ENCODE peak calls at places on chromosomes 7 and 10, in eight cellular contexts. Z is esophagus squamous epithelium, W is fibroblast of pulmonary artery, K is epithelial cell of esophagus, S is uterus, H is GM12864, P is cardiac fibroblast, D is right lobe of liver. L is an unnamed sample.
A peak's percentile ranks its signal among the peaks of the same experiment; 100 is the strongest.

GRCh38 chr7:4663239-4663638 is 18.9 kb upstream of the FOXK1 start:
- DNase-seq in D (no peak), Z (no peak), W (no peak), H (no peak), S (no peak), K (no peak), P (no peak), L (no peak)

GRCh38 chr10:58937423-58937822 is 239.0 kb upstream of the PHYHIPL start:
- DNase-seq in K (no peak), Z (no peak), D (no peak), W (no peak), H (no peak), P (peak; percentile 35), S (no peak), L (no peak)

GRCh38 chr10:133336131-133337078 is at the start of gene CALY:
- DNase-seq in K (no peak), S (no peak), Z (no peak), H (no peak), W (no peak), P (no peak), D (no peak), L (peak; percentile 63)

GRCh38 chr10:116084166-116084565 is 188.8 kb downstream of the GFRA1 start:
- DNase-seq in W (no peak), P (no peak), Z (no peak), D (no peak), H (no peak), K (no peak), S (no peak), L (no peak)

GRCh38 chr7:22571776-22572175 is 71.8 kb upstream of the STEAP1B start:
- DNase-seq in D (no peak), W (no peak), P (no peak), Z (no peak), S (no peak), H (no peak), K (no peak), L (no peak)

GRCh38 chr10:124010563-124011131 is 82.8 kb downstream of the CHST15 start:
- DNase-seq in S (no peak), H (no peak), Z (no peak), P (no peak), D (no peak), K (peak; percentile 72), W (no peak), L (no peak)

GRCh38 chr10:49090696-49091338 is 24.5 kb downstream of the VSTM4 start:
- DNase-seq in W (no peak), D (no peak), H (no peak), Z (no peak), S (no peak), K (no peak), P (no peak), L (no peak)

GRCh38 chr10:70053896-70054641 is 1.4 kb downstream of the MACROH2A2 start:
- DNase-seq in W (peak; percentile 16), Z (no peak), H (no peak), K (peak; percentile 28), S (no peak), D (peak; percentile 55), P (peak; percentile 16), L (no peak)

GRCh38 chr7:72465521-72465920 is 53.4 kb upstream of the CALN1 start:
- DNase-seq in P (no peak), W (no peak), H (no peak), K (no peak), S (no peak), Z (no peak), D (no peak), L (no peak)

GRCh38 chr7:120436487-120437060 is 163.6 kb downstream of the KCND2 start:
- DNase-seq in S (no peak), D (no peak), K (no peak), P (no peak), H (no peak), Z (no peak), W (no peak), L (no peak)

GRCh38 chr7:149228831-149229471 is 10.5 kb upstream of the ZNF212 start:
- DNase-seq in Z (no peak), K (no peak), H (no peak), S (no peak), W (no peak), P (no peak), D (no peak), L (no peak)

GRCh38 chr10:49177391-49178355 is 10.5 kb downstream of the TMEM273 start:
- DNase-seq in S (peak; percentile 38), W (peak; percentile 78), Z (no peak), D (peak; percentile 53), K (peak; percentile 46), P (peak; percentile 65), H (peak; percentile 70), L (peak; percentile 87)

GRCh38 chr7:20408467-20408826 is 77.7 kb downstream of the ITGB8 start:
- DNase-seq in W (peak; percentile 80), H (no peak), D (no peak), P (peak; percentile 85), S (no peak), Z (no peak), K (peak; percentile 63), L (no peak)

GRCh38 chr10:22761569-22762220 is 47.3 kb upstream of the PIP4K2A start:
- DNase-seq in Z (no peak), P (no peak), W (no peak), H (no peak), S (no peak), K (no peak), D (no peak), L (no peak)

GRCh38 chr7:105136221-105136620 is 122.2 kb downstream of the KMT2E start:
- DNase-seq in K (no peak), W (no peak), D (no peak), H (no peak), S (no peak), P (no peak), Z (no peak), L (no peak)

GRCh38 chr10:113381906-113382562 is 170.8 kb upstream of the HABP2 start:
- DNase-seq in H (no peak), W (peak; percentile 79), P (peak; percentile 80), D (no peak), K (no peak), Z (no peak), S (peak; percentile 22), L (no peak)

GRCh38 chr10:100670828-100671479 is 74.4 kb upstream of the PAX2 start:
- DNase-seq in Z (no peak), P (peak; percentile 5), K (no peak), S (no peak), D (no peak), W (no peak), H (no peak), L (peak; percentile 87)

GRCh38 chr10:67098460-67098859 is 172.6 kb downstream of the LRRTM3 start:
- DNase-seq in K (no peak), D (no peak), S (no peak), H (no peak), P (no peak), Z (no peak), W (peak; percentile 37), L (no peak)

GRCh38 chr7:77288676-77289320 is 89.2 kb upstream of the FGL2 start:
- DNase-seq in K (peak; percentile 29), Z (no peak), D (no peak), P (no peak), W (no peak), H (no peak), S (no peak), L (no peak)

GRCh38 chr7:77284633-77285032 is 85.0 kb upstream of the FGL2 start:
- DNase-seq in P (no peak), S (no peak), H (no peak), W (no peak), D (no peak), K (no peak), Z (no peak), L (no peak)

GRCh38 chr7:77282897-77283296 is 83.3 kb upstream of the FGL2 start:
- DNase-seq in K (no peak), W (no peak), Z (no peak), H (no peak), S (no peak), D (no peak), P (no peak), L (no peak)

GRCh38 chr7:77281780-77282478 is 82.3 kb upstream of the FGL2 start:
- DNase-seq in W (no peak), D (peak; percentile 55), S (no peak), P (peak; percentile 21), K (no peak), H (no peak), Z (no peak), L (no peak)

GRCh38 chr7:77284005-77284404 is 84.4 kb upstream of the FGL2 start:
- DNase-seq in D (no peak), P (no peak), Z (no peak), W (no peak), S (no peak), H (no peak), K (no peak), L (no peak)
- TF ChIP-seq CTCF in D (no peak), P (no peak), Z (no peak), W (no peak), S (no peak), H (no peak), K (no peak), L (no peak)

DNA sequence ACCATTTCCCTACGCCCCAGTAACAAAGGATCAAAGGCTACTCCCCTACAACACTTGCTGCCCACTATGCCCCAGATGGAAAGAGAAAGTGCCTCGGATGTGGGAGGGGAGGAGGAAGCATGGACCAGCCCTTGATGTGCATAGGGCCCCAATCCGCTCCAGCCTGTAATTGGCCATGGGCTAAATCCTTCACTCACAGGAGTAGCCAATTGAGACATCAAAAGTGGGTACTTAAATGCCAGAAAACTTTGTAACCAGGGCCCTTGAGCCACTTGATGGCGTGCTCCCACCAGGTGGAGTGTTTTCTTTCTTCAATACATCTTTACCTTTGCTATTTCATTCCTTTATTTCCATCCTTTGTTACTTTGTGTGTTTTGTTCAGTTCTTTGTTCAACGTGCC is 500.5 kb upstream of the LRRN3 start:
- DNase-seq in P (no peak), K (no peak), W (no peak), H (no peak), S (no peak), D (no peak), Z (no peak), L (no peak)
- TF ChIP-seq CTCF in P (no peak), K (no peak), W (no peak), H (no peak), S (no peak), D (no peak), Z (no peak), L (no peak)

GRCh38 chr7:14483663-14484062 is 418.9 kb downstream of the DGKB start:
- DNase-seq in H (no peak), D (no peak), S (no peak), W (no peak), P (no peak), Z (no peak), K (no peak), L (no peak)
- TF ChIP-seq CTCF in H (no peak), D (no peak), S (no peak), W (no peak), P (no peak), Z (no peak), K (peak; percentile 26), L (no peak)

DNA sequence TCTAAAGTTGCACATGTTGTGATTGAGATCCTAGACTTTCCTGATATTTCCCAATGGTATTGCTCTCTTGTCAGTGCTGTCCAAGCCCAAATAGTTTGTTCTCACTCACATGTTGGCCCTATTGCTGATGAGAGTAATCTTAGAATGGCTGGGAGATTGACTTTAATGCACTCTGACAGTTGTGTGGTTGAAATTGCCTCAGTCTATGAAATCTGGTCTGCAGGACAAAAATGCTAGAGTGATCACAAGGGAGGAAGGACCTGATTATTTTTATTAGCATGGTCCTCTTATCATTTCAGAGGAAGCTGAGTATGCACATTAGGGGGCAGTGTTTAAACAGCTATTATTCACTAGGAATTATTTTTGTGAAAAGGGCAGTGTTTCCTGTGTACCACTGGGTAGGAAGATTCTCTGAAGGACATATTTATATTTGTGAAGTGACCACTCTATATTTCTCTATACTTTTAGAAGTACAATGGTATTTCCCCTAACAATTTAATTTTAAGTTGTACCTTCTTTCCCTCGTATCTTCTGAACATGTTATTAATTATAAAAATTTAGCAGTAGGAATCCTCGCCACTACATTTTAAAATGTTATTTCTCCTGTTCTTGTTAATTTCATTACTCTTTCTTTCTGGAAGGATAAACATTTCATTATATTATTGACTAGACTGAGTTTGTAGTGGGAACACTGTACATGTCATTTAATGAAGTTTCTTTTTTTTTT is 64.4 kb downstream of the SUGCT start:
- DNase-seq in Z (no peak), H (no peak), S (no peak), W (peak; percentile 84), D (no peak), K (peak; percentile 28), P (peak; percentile 84), L (no peak)
- TF ChIP-seq CTCF in Z (peak; percentile 23), H (no peak), S (no peak), W (peak; percentile 74), D (peak; percentile 37), K (peak; percentile 35), P (peak; percentile 50), L (peak; percentile 23)